ENCODE peak calls at places on chromosome 21, in ten cellular contexts. E is suprapubic skin, P is uterus, Z is A549, Q is gastrocnemius medialis, A is GM12891, X is tibial nerve, F is adrenal gland, G is IMR-90, W is K562. S is an unnamed sample.

GRCh38 chr21:45894107-45894810 is 87.3 kb upstream of the COL6A1 start:
- DNase-seq in E (no peak), P (peak), Z (no peak), Q (no peak), A (no peak), X (no peak), F (no peak), G (peak), W (no peak), S (peak)

GRCh38 chr21:32520885-32521735 is 64.2 kb downstream of the TCP10L start:
- DNase-seq in E (peak), P (peak), Z (peak), Q (peak), A (no peak), X (peak), F (peak), G (peak), W (no peak), S (peak)

GRCh38 chr21:18545908-18546307 is 142.3 kb upstream of the TMPRSS15 start:
- DNase-seq in E (no peak), P (no peak), Z (no peak), Q (no peak), A (no peak), X (no peak), F (no peak), G (no peak), W (no peak), S (no peak)

GRCh38 chr21:26443867-26444266 is 129.2 kb downstream of the CYYR1 start:
- DNase-seq in E (no peak), P (no peak), Z (no peak), Q (no peak), A (no peak), X (no peak), F (no peak), G (no peak), W (no peak), S (no peak)

GRCh38 chr21:28916150-28916893 is 76.4 kb downstream of the LTN1 start:
- DNase-seq in E (no peak), P (no peak), Z (no peak), Q (no peak), A (no peak), X (no peak), F (no peak), G (no peak), W (no peak), S (no peak)

GRCh38 chr21:46221664-46222435 is 6.7 kb downstream of the LSS start:
- DNase-seq in E (peak), P (no peak), Z (no peak), Q (peak), A (no peak), X (no peak), F (no peak), G (no peak), W (no peak), S (no peak)

GRCh38 chr21:25501996-25502665 is 105.2 kb downstream of the MRPL39 start:
- DNase-seq in E (no peak), P (no peak), Z (no peak), Q (no peak), A (no peak), X (no peak), F (no peak), G (no peak), W (no peak), S (no peak)

GRCh38 chr21:31151682-31152081 is 113.4 kb upstream of the KRTAP19-8 start:
- DNase-seq in E (no peak), P (no peak), Z (no peak), Q (no peak), A (no peak), X (no peak), F (no peak), G (no peak), W (no peak), S (no peak)

GRCh38 chr21:24046816-24047443 is 1560.4 kb downstream of the MRPL39 start:
- DNase-seq in E (no peak), P (no peak), Z (no peak), Q (no peak), A (no peak), X (no peak), F (no peak), G (no peak), W (no peak), S (no peak)

GRCh38 chr21:15289896-15290841 is 225.4 kb upstream of the NRIP1 start:
- DNase-seq in E (no peak), P (no peak), Z (no peak), Q (peak), A (no peak), X (no peak), F (no peak), G (no peak), W (peak), S (no peak)

GRCh38 chr21:46080171-46081021 is 17.5 kb upstream of the COL6A2 start:
- DNase-seq in E (peak), P (peak), Z (no peak), Q (no peak), A (peak), X (no peak), F (no peak), G (no peak), W (peak), S (peak)

GRCh38 chr21:26522704-26523103 is 50.4 kb downstream of the CYYR1 start:
- DNase-seq in E (no peak), P (no peak), Z (no peak), Q (no peak), A (no peak), X (no peak), F (no peak), G (no peak), W (no peak), S (no peak)

GRCh38 chr21:33549848-33550771 is 7.3 kb downstream of the SON start:
- DNase-seq in E (no peak), P (no peak), Z (no peak), Q (no peak), A (no peak), X (no peak), F (no peak), G (no peak), W (no peak), S (no peak)

GRCh38 chr21:33551664-33552063 is 8.8 kb downstream of the SON start:
- DNase-seq in E (no peak), P (no peak), Z (no peak), Q (no peak), A (no peak), X (no peak), F (no peak), G (no peak), W (no peak), S (no peak)

GRCh38 chr21:33552999-33553598 is 10.3 kb downstream of the SON start:
- DNase-seq in E (no peak), P (no peak), Z (no peak), Q (no peak), A (no peak), X (no peak), F (no peak), G (no peak), W (no peak), S (no peak)

GRCh38 chr21:33552093-33552998 is 9.5 kb downstream of the SON start:
- DNase-seq in E (no peak), P (no peak), Z (no peak), Q (no peak), A (no peak), X (no peak), F (no peak), G (peak), W (peak), S (no peak)

GRCh38 chr21:33550772-33551660 is 8.2 kb downstream of the SON start:
- DNase-seq in E (no peak), P (no peak), Z (no peak), Q (no peak), A (no peak), X (no peak), F (no peak), G (no peak), W (no peak), S (no peak)
- TF ChIP-seq POLR2A in E (no peak), P (no peak), Z (no peak), Q (no peak), A (no peak), X (no peak), F (no peak), G (no peak), W (no peak), S (no peak)

GRCh38 chr21:41316641-41317392 is at the start of gene FAM3B:
- DNase-seq in E (no peak), P (no peak), Z (no peak), Q (no peak), A (no peak), X (no peak), F (no peak), G (no peak), W (no peak), S (no peak)
- TF ChIP-seq POLR2A in E (no peak), P (no peak), Z (no peak), Q (no peak), A (no peak), X (no peak), F (no peak), G (no peak), W (no peak), S (no peak)

GRCh38 chr21:37368536-37369279 is 2.1 kb downstream of the DYRK1A start:
- DNase-seq in E (no peak), P (no peak), Z (no peak), Q (no peak), A (no peak), X (no peak), F (no peak), G (peak), W (no peak), S (no peak)

GRCh38 chr21:37372127-37372731 is 5.7 kb downstream of the DYRK1A start:
- DNase-seq in E (no peak), P (no peak), Z (no peak), Q (no peak), A (no peak), X (no peak), F (no peak), G (no peak), W (no peak), S (no peak)

GRCh38 chr21:37371041-37371397 is 4.4 kb downstream of the DYRK1A start:
- DNase-seq in E (no peak), P (no peak), Z (no peak), Q (no peak), A (no peak), X (no peak), F (no peak), G (no peak), W (no peak), S (no peak)

GRCh38 chr21:37369307-37369854 is 2.8 kb downstream of the DYRK1A start:
- DNase-seq in E (no peak), P (no peak), Z (no peak), Q (no peak), A (no peak), X (no peak), F (no peak), G (no peak), W (no peak), S (no peak)

GRCh38 chr21:37370152-37371040 is 3.8 kb downstream of the DYRK1A start:
- DNase-seq in E (no peak), P (no peak), Z (no peak), Q (no peak), A (no peak), X (no peak), F (no peak), G (peak), W (peak), S (no peak)
- TF ChIP-seq POLR2A in E (no peak), P (no peak), Z (no peak), Q (no peak), A (no peak), X (no peak), F (no peak), G (no peak), W (peak), S (no peak)

DNA sequence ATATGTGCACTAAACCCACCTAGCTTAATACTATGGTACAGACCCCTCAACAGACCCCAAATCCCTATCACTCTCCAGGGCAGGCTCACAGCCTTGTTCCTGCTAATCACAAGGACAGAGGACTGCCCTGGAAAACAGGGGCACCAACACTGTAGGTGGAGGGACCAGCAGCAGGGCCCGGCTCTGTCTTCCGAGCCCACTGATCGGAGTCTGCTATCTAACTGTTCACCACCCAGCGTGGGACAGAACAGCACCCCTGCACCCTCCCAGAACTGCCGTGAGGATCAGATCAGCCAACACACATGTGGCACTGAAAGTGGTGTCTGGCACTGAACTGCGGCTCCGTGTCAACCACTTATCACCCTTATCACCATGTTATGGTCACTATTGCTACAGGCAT is 6.2 kb downstream of the WDR4 start:
- DNase-seq in E (no peak), P (no peak), Z (no peak), Q (no peak), A (no peak), X (no peak), F (no peak), G (no peak), W (no peak), S (no peak)
- TF ChIP-seq POLR2A in E (no peak), P (no peak), Z (no peak), Q (no peak), A (no peak), X (no peak), F (no peak), G (no peak), W (no peak), S (no peak)

GRCh38 chr21:35990609-35991008 is 69.7 kb downstream of the SETD4 start:
- DNase-seq in E (no peak), P (no peak), Z (no peak), Q (no peak), A (no peak), X (no peak), F (no peak), G (no peak), W (no peak), S (no peak)
- TF ChIP-seq POLR2A in E (no peak), P (no peak), Z (no peak), Q (no peak), A (no peak), X (no peak), F (no peak), G (no peak), W (no peak), S (no peak)

GRCh38 chr21:41879190-41879998 is at the start of gene PRDM15:
- DNase-seq in E (peak), P (peak), Z (peak), Q (peak), A (peak), X (peak), F (peak), G (peak), W (peak), S (peak)
- TF ChIP-seq POLR2A in E (no peak), P (peak), Z (peak), Q (peak), A (no peak), X (peak), F (no peak), G (peak), W (peak), S (no peak)

S was measured in right lobe of liver.